ENCODE peak calls at places on chromosomes 7 and 10, in six cellular contexts. V is hepatocyte; N is tibial nerve; P is CD4-positive, alpha-beta T cell; O is fibroblast of mammary gland; S is CD8-positive, alpha-beta T cell. R is an unnamed sample.

GRCh38 chr10:31745612-31746376 is 182.8 kb downstream of the ARHGAP12 start:
- DNase-seq in V (no peak), N (no peak), P (no peak), O (peak; percentile 98), S (peak; percentile 13), R (no peak)

GRCh38 chr7:40986351-40986873 is 716.5 kb downstream of the INHBA start:
- DNase-seq in V (peak; percentile 25), N (no peak), P (no peak), O (peak; percentile 99), S (no peak), R (no peak)

GRCh38 chr10:31697271-31698168 is 231.1 kb downstream of the ARHGAP12 start:
- DNase-seq in V (peak; percentile 48), N (peak; percentile 80), P (no peak), O (peak; percentile 90), S (no peak), R (no peak)

GRCh38 chr10:123743441-123744225 is 77.5 kb downstream of the GPR26 start:
- DNase-seq in V (no peak), N (no peak), P (no peak), O (peak; percentile 5), S (no peak), R (no peak)

GRCh38 chr7:87875151-87876039 is 765 bp downstream of the SLC25A40 start:
- DNase-seq in V (no peak), N (peak; percentile 5), P (no peak), O (no peak), S (no peak), R (peak; percentile 19)

GRCh38 chr10:74548676-74549075 is 277.7 kb upstream of the KAT6B start:
- DNase-seq in V (no peak), N (no peak), P (no peak), O (peak; percentile 8), S (no peak), R (no peak)

GRCh38 chr10:123038782-123039631 is 30.2 kb downstream of the ACADSB start:
- DNase-seq in V (no peak), N (no peak), P (no peak), O (no peak), S (no peak), R (no peak)

GRCh38 chr7:39987641-39988347 is 37.7 kb downstream of the CDK13 start:
- DNase-seq in V (no peak), N (no peak), P (no peak), O (no peak), S (peak; percentile 29), R (no peak)

GRCh38 chr7:25707733-25708132 is 444.3 kb upstream of the NFE2L3 start:
- DNase-seq in V (no peak), N (no peak), P (no peak), O (peak; percentile 53), S (no peak), R (no peak)

GRCh38 chr10:44974628-44975431 is 3.8 kb downstream of the DEPP1 start:
- DNase-seq in V (peak; percentile 83), N (peak; percentile 74), P (peak; percentile 74), O (peak; percentile 49), S (peak; percentile 68), R (peak; percentile 49)

GRCh38 chr10:118804262-118804773 is 49.5 kb upstream of the CACUL1 start:
- DNase-seq in V (no peak), N (no peak), P (no peak), O (no peak), S (no peak), R (no peak)

GRCh38 chr10:92313750-92314149 is 22.8 kb downstream of the MARCHF5 start:
- DNase-seq in V (no peak), N (no peak), P (no peak), O (no peak), S (no peak), R (no peak)

GRCh38 chr10:15484128-15484527 is 113.0 kb upstream of the FAM171A1 start:
- DNase-seq in V (no peak), N (no peak), P (no peak), O (no peak), S (no peak), R (no peak)

GRCh38 chr7:93307131-93307660 is 75.0 kb downstream of the VPS50 start:
- DNase-seq in V (no peak), N (no peak), P (no peak), O (peak; percentile 79), S (no peak), R (no peak)

GRCh38 chr7:45716380-45717203 is 142.4 kb downstream of the ADCY1 start:
- DNase-seq in V (no peak), N (peak; percentile 7), P (no peak), O (no peak), S (no peak), R (no peak)

GRCh38 chr10:119537953-119538630 is 4.4 kb downstream of the RGS10 start:
- DNase-seq in V (no peak), N (no peak), P (no peak), O (no peak), S (no peak), R (no peak)

GRCh38 chr10:76543655-76544054 is 1094.0 kb downstream of the KCNMA1 start:
- DNase-seq in V (no peak), N (no peak), P (no peak), O (peak; percentile 22), S (no peak), R (no peak)

GRCh38 chr10:124123141-124123540 is 29.7 kb upstream of the CHST15 start:
- DNase-seq in V (no peak), N (no peak), P (no peak), O (no peak), S (no peak), R (no peak)

GRCh38 chr10:69491611-69492010 is 40.3 kb downstream of the TSPAN15 start:
- DNase-seq in V (no peak), N (no peak), P (peak; percentile 6), O (no peak), S (no peak), R (no peak)

GRCh38 chr7:18829518-18830252 is 287.8 kb downstream of the TWIST1 start:
- DNase-seq in V (no peak), N (peak; percentile 63), P (no peak), O (peak; percentile 86), S (no peak), R (no peak)

DNA sequence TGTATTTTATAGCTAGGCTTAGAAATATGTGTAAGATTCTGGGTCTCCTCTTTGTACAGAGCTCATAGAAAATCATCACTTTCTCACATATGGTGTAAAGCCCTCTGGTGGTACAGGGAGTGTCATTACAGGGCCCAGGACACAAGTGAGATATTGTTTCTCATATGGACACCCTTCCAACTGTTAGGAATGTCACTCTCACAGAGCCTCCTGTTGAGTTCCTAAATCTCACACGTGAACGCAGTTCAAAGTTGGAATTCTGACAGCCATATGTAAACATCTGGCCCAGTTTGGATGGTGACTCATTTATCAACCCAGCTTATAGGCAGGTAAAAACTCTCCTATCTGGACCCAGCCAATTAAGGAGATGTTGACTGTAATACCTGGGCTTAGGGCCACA is 35.4 kb upstream of the ZNF107 start:
- DNase-seq in V (no peak), N (no peak), P (no peak), O (peak; percentile 7), S (no peak), R (no peak)
- TF ChIP-seq CTCF in V (no peak), N (peak; percentile 37), P (peak; percentile 29), O (peak; percentile 43), S (peak; percentile 46), R (peak; percentile 37)

GRCh38 chr10:101060951-101061813 is 607 bp upstream of the KAZALD1 start:
- DNase-seq in V (peak; percentile 99), N (peak; percentile 88), P (no peak), O (peak; percentile 86), S (peak; percentile 92), R (peak; percentile 96)
- TF ChIP-seq CTCF in V (no peak), N (no peak), P (no peak), O (no peak), S (no peak), R (no peak)

GRCh38 chr7:43456200-43456599 is 126.7 kb upstream of the STK17A start:
- DNase-seq in V (no peak), N (no peak), P (no peak), O (no peak), S (no peak), R (no peak)
- TF ChIP-seq CTCF in V (peak; percentile 7), N (no peak), P (no peak), O (no peak), S (no peak), R (no peak)

GRCh38 chr7:70585071-70585470 is 546.9 kb upstream of the GALNT17 start:
- DNase-seq in V (no peak), N (no peak), P (no peak), O (no peak), S (peak; percentile 18), R (no peak)
- TF ChIP-seq CTCF in V (peak; percentile 11), N (no peak), P (no peak), O (no peak), S (no peak), R (peak; percentile 47)

DNA sequence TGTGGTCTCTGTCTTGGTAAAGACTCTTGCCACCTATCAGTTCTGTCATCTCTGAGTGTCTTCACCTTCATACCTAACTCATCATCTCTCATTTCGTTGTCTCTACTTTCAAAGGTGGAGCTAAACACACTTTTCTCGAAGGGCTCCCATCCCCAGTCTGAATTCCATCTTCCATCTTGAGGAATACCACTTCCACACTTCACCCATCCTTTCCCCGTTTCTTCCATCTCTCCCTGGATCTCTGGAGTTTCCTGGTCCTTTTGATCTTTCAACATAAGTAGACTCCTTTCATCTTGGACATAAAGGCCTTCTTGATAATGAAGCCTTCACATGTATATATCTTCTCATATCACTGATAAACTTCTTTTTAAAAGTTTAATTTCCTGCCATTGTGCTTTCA is 120.8 kb upstream of the NOBOX start:
- DNase-seq in V (no peak), N (no peak), P (no peak), O (no peak), S (no peak), R (no peak)
- TF ChIP-seq CTCF in V (no peak), N (no peak), P (no peak), O (no peak), S (no peak), R (no peak)

DNA sequence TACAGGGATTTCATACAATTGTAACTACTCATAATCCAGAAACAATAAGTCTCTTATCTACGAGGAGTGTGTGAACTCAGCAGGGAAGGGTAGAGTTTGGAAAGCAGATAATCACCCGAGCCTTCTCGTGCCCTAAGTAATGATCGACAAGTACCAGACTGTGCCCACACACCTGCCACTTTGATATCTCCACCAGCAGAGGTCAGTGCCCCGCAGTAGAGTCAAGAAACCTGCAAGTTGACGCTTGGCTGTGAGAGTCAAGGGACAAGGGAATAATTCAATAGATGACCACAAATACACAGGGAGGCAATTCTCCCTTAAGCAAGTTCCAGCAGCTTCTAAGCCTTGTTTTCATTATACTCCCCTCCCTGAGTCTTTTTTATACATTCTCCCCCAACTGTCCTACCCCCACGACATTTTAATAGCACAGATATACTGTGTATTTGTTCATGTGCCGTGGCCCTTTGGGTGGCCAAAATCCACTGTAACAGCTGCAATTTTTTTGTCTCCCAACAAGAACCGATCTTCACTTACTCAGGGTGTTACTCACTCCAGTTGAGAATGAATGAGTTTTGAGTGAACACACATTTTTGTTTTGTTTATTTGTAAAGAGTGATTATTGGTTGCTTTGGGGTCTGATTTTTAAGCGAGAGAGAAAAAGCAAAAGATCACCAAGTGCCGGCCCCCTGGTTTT is 106.9 kb upstream of the RHEB start:
- DNase-seq in V (peak; percentile 45), N (no peak), P (no peak), O (no peak), S (peak; percentile 29), R (no peak)
- TF ChIP-seq CTCF in V (no peak), N (no peak), P (peak; percentile 35), O (peak; percentile 28), S (peak; percentile 22), R (peak; percentile 47)

R was measured in D721Med.